ENCODE peak calls at places on chromosomes 13 and 19, in ten cellular contexts. G, N, Y, T, L, I, P, U, A and Q are unnamed samples.

GRCh38 chr19:1657632-1658445 is 5.4 kb upstream of the TCF3 start:
- DNase-seq in G (no peak), N (no peak), Y (no peak), T (no peak), L (no peak), I (no peak), P (peak), U (no peak), A (no peak), Q (no peak)

GRCh38 chr13:21074601-21075302 is 13.4 kb upstream of the LATS2 start:
- DNase-seq in G (no peak), N (no peak), Y (no peak), T (no peak), L (no peak), I (no peak), P (no peak), U (no peak), A (no peak), Q (no peak)

GRCh38 chr13:37716796-37717195 is 118.2 kb upstream of the POSTN start:
- DNase-seq in G (no peak), N (no peak), Y (no peak), T (no peak), L (no peak), I (no peak), P (no peak), U (no peak), A (no peak), Q (no peak)

GRCh38 chr13:113907637-113908617 is 44.1 kb upstream of the GAS6 start:
- DNase-seq in G (no peak), N (no peak), Y (no peak), T (peak), L (peak), I (no peak), P (peak), U (no peak), A (peak), Q (no peak)

GRCh38 chr19:2484178-2484937 is 8.4 kb downstream of the GADD45B start:
- DNase-seq in G (no peak), N (no peak), Y (no peak), T (no peak), L (no peak), I (no peak), P (no peak), U (no peak), A (no peak), Q (no peak)

GRCh38 chr19:18804139-18804601 is 13.1 kb upstream of the COMP start:
- DNase-seq in G (no peak), N (no peak), Y (no peak), T (no peak), L (no peak), I (no peak), P (no peak), U (no peak), A (no peak), Q (no peak)

GRCh38 chr19:50795665-50796073 is 5.5 kb downstream of the ACP4 start:
- DNase-seq in G (no peak), N (no peak), Y (no peak), T (no peak), L (no peak), I (no peak), P (no peak), U (no peak), A (no peak), Q (no peak)

GRCh38 chr13:34076319-34076718 is 258.4 kb downstream of the RFC3 start:
- DNase-seq in G (no peak), N (no peak), Y (no peak), T (no peak), L (no peak), I (no peak), P (no peak), U (no peak), A (no peak), Q (no peak)

GRCh38 chr19:50893047-50893737 is 18.0 kb downstream of the KLK4 start:
- DNase-seq in G (no peak), N (no peak), Y (no peak), T (no peak), L (no peak), I (no peak), P (no peak), U (no peak), A (no peak), Q (no peak)

GRCh38 chr13:77732287-77732686 is 34.8 kb downstream of the SLAIN1 start:
- DNase-seq in G (no peak), N (no peak), Y (no peak), T (no peak), L (no peak), I (no peak), P (no peak), U (no peak), A (no peak), Q (no peak)

GRCh38 chr13:48749699-48750473 is 96.2 kb downstream of the CYSLTR2 start:
- DNase-seq in G (no peak), N (peak), Y (peak), T (peak), L (no peak), I (peak), P (peak), U (peak), A (peak), Q (peak)

GRCh38 chr13:65497265-65497664 is 1732.9 kb downstream of the PCDH9 start:
- DNase-seq in G (no peak), N (peak), Y (no peak), T (peak), L (no peak), I (no peak), P (no peak), U (no peak), A (peak), Q (no peak)

GRCh38 chr19:45294291-45295029 is 28.2 kb downstream of the CKM start:
- DNase-seq in G (no peak), N (no peak), Y (no peak), T (no peak), L (no peak), I (no peak), P (no peak), U (no peak), A (no peak), Q (no peak)

GRCh38 chr19:30708416-30708815 is 336.2 kb downstream of the ZNF536 start:
- DNase-seq in G (peak), N (no peak), Y (no peak), T (no peak), L (no peak), I (peak), P (no peak), U (no peak), A (no peak), Q (no peak)

GRCh38 chr13:113552079-113552478 is 32.5 kb upstream of the TFDP1 start:
- DNase-seq in G (peak), N (no peak), Y (no peak), T (no peak), L (no peak), I (peak), P (no peak), U (no peak), A (no peak), Q (no peak)

GRCh38 chr19:2636142-2636896 is 66.2 kb downstream of the GNG7 start:
- DNase-seq in G (no peak), N (no peak), Y (no peak), T (no peak), L (no peak), I (no peak), P (no peak), U (no peak), A (no peak), Q (no peak)